ENCODE peak calls at places on chromosomes 3 and 15, in eight cellular contexts. One of them, this sample, is unnamed.

GRCh38 chr15:74044267-74045110 is 37.9 kb downstream of the GOLGA6A start:
- DNase-seq in left ventricle myocardium inferior: peak; percentile 71
- DNase-seq in tibial nerve: peak; percentile 46
- DNase-seq in ovary: peak; percentile 57
- DNase-seq in ascending aorta: no peak
- DNase-seq in right cardiac atrium: peak; percentile 73
- DNase-seq in mesendoderm: no peak
- DNase-seq in OCI-LY7: no peak
- DNase-seq in this sample: no peak

GRCh38 chr15:49495993-49496747 is 73.1 kb downstream of the FGF7 start:
- DNase-seq in left ventricle myocardium inferior: no peak
- DNase-seq in tibial nerve: no peak
- DNase-seq in ovary: no peak
- DNase-seq in ascending aorta: no peak
- DNase-seq in right cardiac atrium: no peak
- DNase-seq in mesendoderm: no peak
- DNase-seq in OCI-LY7: no peak
- DNase-seq in this sample: no peak

GRCh38 chr3:51340311-51340829 is 44.7 kb upstream of the MANF start:
- DNase-seq in left ventricle myocardium inferior: no peak
- DNase-seq in tibial nerve: no peak
- DNase-seq in ovary: peak; percentile 13
- DNase-seq in ascending aorta: no peak
- DNase-seq in right cardiac atrium: peak; percentile 25
- DNase-seq in mesendoderm: peak; percentile 79
- DNase-seq in OCI-LY7: no peak
- DNase-seq in this sample: no peak

GRCh38 chr15:83310521-83311456 is 26.3 kb upstream of the BNC1 start:
- DNase-seq in left ventricle myocardium inferior: no peak
- DNase-seq in tibial nerve: no peak
- DNase-seq in ovary: no peak
- DNase-seq in ascending aorta: no peak
- DNase-seq in right cardiac atrium: no peak
- DNase-seq in mesendoderm: no peak
- DNase-seq in OCI-LY7: no peak
- DNase-seq in this sample: no peak

GRCh38 chr3:128623762-128624176 is 26.8 kb downstream of the RPN1 start:
- DNase-seq in left ventricle myocardium inferior: no peak
- DNase-seq in tibial nerve: no peak
- DNase-seq in ovary: no peak
- DNase-seq in ascending aorta: no peak
- DNase-seq in right cardiac atrium: peak; percentile 41
- DNase-seq in mesendoderm: no peak
- DNase-seq in OCI-LY7: no peak
- DNase-seq in this sample: no peak

GRCh38 chr15:67836477-67836876 is 3.4 kb downstream of the RNU6-1 start:
- DNase-seq in left ventricle myocardium inferior: peak; percentile 40
- DNase-seq in tibial nerve: no peak
- DNase-seq in ovary: no peak
- DNase-seq in ascending aorta: no peak
- DNase-seq in right cardiac atrium: no peak
- DNase-seq in mesendoderm: no peak
- DNase-seq in OCI-LY7: peak; percentile 73
- DNase-seq in this sample: peak; percentile 60

GRCh38 chr15:69782809-69783208 is 314.9 kb downstream of the TLE3 start:
- DNase-seq in left ventricle myocardium inferior: no peak
- DNase-seq in tibial nerve: no peak
- DNase-seq in ovary: no peak
- DNase-seq in ascending aorta: no peak
- DNase-seq in right cardiac atrium: no peak
- DNase-seq in mesendoderm: no peak
- DNase-seq in OCI-LY7: peak; percentile 81
- DNase-seq in this sample: peak; percentile 34

GRCh38 chr15:61888074-61888780 is 172.0 kb downstream of the VPS13C start:
- DNase-seq in left ventricle myocardium inferior: no peak
- DNase-seq in tibial nerve: no peak
- DNase-seq in ovary: no peak
- DNase-seq in ascending aorta: no peak
- DNase-seq in right cardiac atrium: no peak
- DNase-seq in mesendoderm: no peak
- DNase-seq in OCI-LY7: no peak
- DNase-seq in this sample: no peak

GRCh38 chr3:112111785-112112402 is 21.2 kb downstream of the GCSAM start:
- DNase-seq in left ventricle myocardium inferior: no peak
- DNase-seq in tibial nerve: no peak
- DNase-seq in ovary: no peak
- DNase-seq in ascending aorta: no peak
- DNase-seq in right cardiac atrium: no peak
- DNase-seq in mesendoderm: peak; percentile 83
- DNase-seq in OCI-LY7: peak; percentile 96
- DNase-seq in this sample: peak; percentile 59

GRCh38 chr15:67878647-67879293 is 38.9 kb upstream of the RNU6-1 start:
- DNase-seq in left ventricle myocardium inferior: no peak
- DNase-seq in tibial nerve: no peak
- DNase-seq in ovary: no peak
- DNase-seq in ascending aorta: no peak
- DNase-seq in right cardiac atrium: no peak
- DNase-seq in mesendoderm: no peak
- DNase-seq in OCI-LY7: no peak
- DNase-seq in this sample: no peak

GRCh38 chr3:155714295-155714718 is 30.6 kb downstream of the PLCH1 start:
- DNase-seq in left ventricle myocardium inferior: no peak
- DNase-seq in tibial nerve: no peak
- DNase-seq in ovary: no peak
- DNase-seq in ascending aorta: no peak
- DNase-seq in right cardiac atrium: no peak
- DNase-seq in mesendoderm: peak; percentile 76
- DNase-seq in OCI-LY7: no peak
- DNase-seq in this sample: no peak

GRCh38 chr3:127065561-127066270 is 82.8 kb downstream of the PLXNA1 start:
- DNase-seq in left ventricle myocardium inferior: no peak
- DNase-seq in tibial nerve: no peak
- DNase-seq in ovary: no peak
- DNase-seq in ascending aorta: no peak
- DNase-seq in right cardiac atrium: no peak
- DNase-seq in mesendoderm: no peak
- DNase-seq in OCI-LY7: no peak
- DNase-seq in this sample: no peak

GRCh38 chr3:36496734-36497133 is 116.4 kb downstream of the STAC start:
- DNase-seq in left ventricle myocardium inferior: no peak
- DNase-seq in tibial nerve: no peak
- DNase-seq in ovary: no peak
- DNase-seq in ascending aorta: no peak
- DNase-seq in right cardiac atrium: no peak
- DNase-seq in mesendoderm: no peak
- DNase-seq in OCI-LY7: no peak
- DNase-seq in this sample: no peak

GRCh38 chr3:8450618-8451017 is 51.0 kb upstream of the LMCD1 start:
- DNase-seq in left ventricle myocardium inferior: no peak
- DNase-seq in tibial nerve: no peak
- DNase-seq in ovary: no peak
- DNase-seq in ascending aorta: no peak
- DNase-seq in right cardiac atrium: no peak
- DNase-seq in mesendoderm: peak; percentile 48
- DNase-seq in OCI-LY7: no peak
- DNase-seq in this sample: no peak

GRCh38 chr15:76994971-76995945 is at the start of gene PSTPIP1:
- DNase-seq in left ventricle myocardium inferior: peak; percentile 37
- DNase-seq in tibial nerve: no peak
- DNase-seq in ovary: no peak
- DNase-seq in ascending aorta: no peak
- DNase-seq in right cardiac atrium: peak; percentile 56
- DNase-seq in mesendoderm: no peak
- DNase-seq in OCI-LY7: peak; percentile 62
- DNase-seq in this sample: peak; percentile 43

GRCh38 chr15:58438956-58439355 is 7.2 kb downstream of the LIPC start:
- DNase-seq in left ventricle myocardium inferior: peak; percentile 49
- DNase-seq in tibial nerve: no peak
- DNase-seq in ovary: peak; percentile 15
- DNase-seq in ascending aorta: no peak
- DNase-seq in right cardiac atrium: no peak
- DNase-seq in mesendoderm: peak; percentile 66
- DNase-seq in OCI-LY7: peak; percentile 46
- DNase-seq in this sample: no peak

GRCh38 chr3:124783696-124784095 is 53.4 kb downstream of the UMPS start:
- DNase-seq in left ventricle myocardium inferior: no peak
- DNase-seq in tibial nerve: no peak
- DNase-seq in ovary: no peak
- DNase-seq in ascending aorta: no peak
- DNase-seq in right cardiac atrium: no peak
- DNase-seq in mesendoderm: no peak
- DNase-seq in OCI-LY7: no peak
- DNase-seq in this sample: no peak

GRCh38 chr3:63972987-63973386 is 50.3 kb downstream of the PSMD6 start:
- DNase-seq in left ventricle myocardium inferior: no peak
- DNase-seq in tibial nerve: no peak
- DNase-seq in ovary: no peak
- DNase-seq in ascending aorta: no peak
- DNase-seq in right cardiac atrium: no peak
- DNase-seq in mesendoderm: no peak
- DNase-seq in OCI-LY7: no peak
- DNase-seq in this sample: peak; percentile 37
- H3K4me1 ChIP-seq in left ventricle myocardium inferior: peaks cover 65% of the 10 kb centered on the region
- H3K4me1 ChIP-seq in tibial nerve: peaks cover 68% of the 10 kb centered on the region
- H3K4me1 ChIP-seq in ovary: peaks cover 8% of the 10 kb centered on the region
- H3K4me1 ChIP-seq in ascending aorta: peaks cover 3% of the 10 kb centered on the region
- H3K4me1 ChIP-seq in right cardiac atrium: peaks cover 7% of the 10 kb centered on the region
- H3K4me1 ChIP-seq in mesendoderm: peaks cover 26% of the 10 kb centered on the region
- H3K4me1 ChIP-seq in OCI-LY7: peaks cover 5% of the 10 kb centered on the region
- H3K4me1 ChIP-seq in this sample: peaks cover 94% of the 10 kb centered on the region

DNA sequence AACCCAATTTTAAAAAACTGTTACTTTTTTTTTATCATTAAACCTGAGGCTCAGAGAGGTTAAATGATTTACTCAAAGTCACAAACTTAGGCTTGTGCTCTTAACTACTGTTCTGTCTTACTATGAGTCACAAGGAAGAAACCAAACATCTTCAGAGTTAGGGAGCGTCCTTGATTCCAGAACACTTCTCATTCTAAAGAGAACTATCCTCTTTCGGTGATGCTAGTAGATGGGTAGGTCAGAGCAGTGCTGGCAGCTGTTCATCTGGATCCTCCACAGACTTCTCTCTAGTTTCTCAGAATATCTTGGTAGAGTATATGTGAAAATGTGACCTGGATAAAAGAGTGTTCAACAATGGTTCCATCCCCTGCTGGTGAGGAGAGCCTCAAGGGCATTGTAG is 3.3 kb downstream of the ARL6IP5 start:
- DNase-seq in left ventricle myocardium inferior: no peak
- DNase-seq in tibial nerve: no peak
- DNase-seq in ovary: no peak
- DNase-seq in ascending aorta: no peak
- DNase-seq in right cardiac atrium: no peak
- DNase-seq in mesendoderm: no peak
- DNase-seq in OCI-LY7: no peak
- DNase-seq in this sample: no peak
- H3K4me1 ChIP-seq in left ventricle myocardium inferior: peaks cover 98% of the 10 kb centered on the region
- H3K4me1 ChIP-seq in tibial nerve: peaks cover 71% of the 10 kb centered on the region
- H3K4me1 ChIP-seq in ovary: peaks cover 13% of the 10 kb centered on the region
- H3K4me1 ChIP-seq in ascending aorta: peaks cover 16% of the 10 kb centered on the region
- H3K4me1 ChIP-seq in right cardiac atrium: peaks cover 11% of the 10 kb centered on the region
- H3K4me1 ChIP-seq in mesendoderm: peaks cover 9% of the 10 kb centered on the region
- H3K4me1 ChIP-seq in OCI-LY7: peaks cover 64% of the 10 kb centered on the region
- H3K4me1 ChIP-seq in this sample: peaks cover 84% of the 10 kb centered on the region

GRCh38 chr3:195269375-195270078 is 1.4 kb downstream of the XXYLT1 start:
- DNase-seq in left ventricle myocardium inferior: no peak
- DNase-seq in tibial nerve: no peak
- DNase-seq in ovary: no peak
- DNase-seq in ascending aorta: no peak
- DNase-seq in right cardiac atrium: no peak
- DNase-seq in mesendoderm: no peak
- DNase-seq in OCI-LY7: peak; percentile 12
- DNase-seq in this sample: no peak

GRCh38 chr3:195271859-195272243 is 892 bp upstream of the XXYLT1 start:
- DNase-seq in left ventricle myocardium inferior: no peak
- DNase-seq in tibial nerve: no peak
- DNase-seq in ovary: no peak
- DNase-seq in ascending aorta: no peak
- DNase-seq in right cardiac atrium: no peak
- DNase-seq in mesendoderm: no peak
- DNase-seq in OCI-LY7: no peak
- DNase-seq in this sample: no peak

GRCh38 chr3:195271116-195271858 is at the start of gene XXYLT1:
- DNase-seq in left ventricle myocardium inferior: peak; percentile 94
- DNase-seq in tibial nerve: peak; percentile 79
- DNase-seq in ovary: peak; percentile 83
- DNase-seq in ascending aorta: peak; percentile 27
- DNase-seq in right cardiac atrium: peak; percentile 93
- DNase-seq in mesendoderm: peak; percentile 96
- DNase-seq in OCI-LY7: peak; percentile 93
- DNase-seq in this sample: peak; percentile 88

GRCh38 chr3:195270079-195270349 is 945 bp downstream of the XXYLT1 start:
- DNase-seq in left ventricle myocardium inferior: no peak
- DNase-seq in tibial nerve: no peak
- DNase-seq in ovary: no peak
- DNase-seq in ascending aorta: no peak
- DNase-seq in right cardiac atrium: no peak
- DNase-seq in mesendoderm: no peak
- DNase-seq in OCI-LY7: no peak
- DNase-seq in this sample: no peak

GRCh38 chr3:195270350-195271115 is 426 bp downstream of the XXYLT1 start:
- DNase-seq in left ventricle myocardium inferior: no peak
- DNase-seq in tibial nerve: no peak
- DNase-seq in ovary: peak; percentile 69
- DNase-seq in ascending aorta: no peak
- DNase-seq in right cardiac atrium: no peak
- DNase-seq in mesendoderm: peak; percentile 87
- DNase-seq in OCI-LY7: peak; percentile 84
- DNase-seq in this sample: no peak
- H3K4me1 ChIP-seq in left ventricle myocardium inferior: peaks cover 31% of the 10 kb centered on the region
- H3K4me1 ChIP-seq in tibial nerve: peaks cover 14% of the 10 kb centered on the region
- H3K4me1 ChIP-seq in ovary: peaks cover 1% of the 10 kb centered on the region
- H3K4me1 ChIP-seq in ascending aorta: no peaks in the 10 kb centered on the region
- H3K4me1 ChIP-seq in right cardiac atrium: peaks cover 5% of the 10 kb centered on the region
- H3K4me1 ChIP-seq in mesendoderm: peaks cover 10% of the 10 kb centered on the region
- H3K4me1 ChIP-seq in OCI-LY7: peaks cover 24% of the 10 kb centered on the region
- H3K4me1 ChIP-seq in this sample: peaks cover 30% of the 10 kb centered on the region

GRCh38 chr15:63491116-63491817 is 13.1 kb upstream of the USP3 start:
- DNase-seq in left ventricle myocardium inferior: no peak
- DNase-seq in tibial nerve: no peak
- DNase-seq in ovary: no peak
- DNase-seq in ascending aorta: no peak
- DNase-seq in right cardiac atrium: no peak
- DNase-seq in mesendoderm: no peak
- DNase-seq in OCI-LY7: peak; percentile 52
- DNase-seq in this sample: no peak

GRCh38 chr15:63493451-63493850 is 10.9 kb upstream of the USP3 start:
- DNase-seq in left ventricle myocardium inferior: no peak
- DNase-seq in tibial nerve: no peak
- DNase-seq in ovary: no peak
- DNase-seq in ascending aorta: no peak
- DNase-seq in right cardiac atrium: no peak
- DNase-seq in mesendoderm: no peak
- DNase-seq in OCI-LY7: no peak
- DNase-seq in this sample: no peak

GRCh38 chr15:63492541-63493077 is 11.8 kb upstream of the USP3 start:
- DNase-seq in left ventricle myocardium inferior: no peak
- DNase-seq in tibial nerve: no peak
- DNase-seq in ovary: no peak
- DNase-seq in ascending aorta: no peak
- DNase-seq in right cardiac atrium: no peak
- DNase-seq in mesendoderm: no peak
- DNase-seq in OCI-LY7: no peak
- DNase-seq in this sample: no peak

GRCh38 chr15:63490345-63491034 is 13.9 kb upstream of the USP3 start:
- DNase-seq in left ventricle myocardium inferior: no peak
- DNase-seq in tibial nerve: no peak
- DNase-seq in ovary: no peak
- DNase-seq in ascending aorta: no peak
- DNase-seq in right cardiac atrium: no peak
- DNase-seq in mesendoderm: no peak
- DNase-seq in OCI-LY7: no peak
- DNase-seq in this sample: no peak

GRCh38 chr15:63491979-63492378 is 12.4 kb upstream of the USP3 start:
- DNase-seq in left ventricle myocardium inferior: no peak
- DNase-seq in tibial nerve: no peak
- DNase-seq in ovary: no peak
- DNase-seq in ascending aorta: no peak
- DNase-seq in right cardiac atrium: no peak
- DNase-seq in mesendoderm: no peak
- DNase-seq in OCI-LY7: no peak
- DNase-seq in this sample: no peak
- H3K4me1 ChIP-seq in left ventricle myocardium inferior: peaks cover 4% of the 10 kb centered on the region
- H3K4me1 ChIP-seq in tibial nerve: no peaks in the 10 kb centered on the region
- H3K4me1 ChIP-seq in ovary: peaks cover 3% of the 10 kb centered on the region
- H3K4me1 ChIP-seq in ascending aorta: no peaks in the 10 kb centered on the region
- H3K4me1 ChIP-seq in right cardiac atrium: peaks cover 7% of the 10 kb centered on the region
- H3K4me1 ChIP-seq in mesendoderm: peaks cover 4% of the 10 kb centered on the region
- H3K4me1 ChIP-seq in OCI-LY7: peaks cover 58% of the 10 kb centered on the region
- H3K4me1 ChIP-seq in this sample: peaks cover 65% of the 10 kb centered on the region

This sample was measured in stomach.